ENCODE peak calls at places on chromosomes 12 and 14, in seven cellular contexts. V is right lobe of liver, X is endothelial cell of umbilical vein, G is Peyer's patch, R is transverse colon, H is A549, E is stomach. C is an unnamed sample.

GRCh38 chr14:89933002-89933401 is 21.5 kb downstream of the EFCAB11 start:
- DNase-seq in V (no peak), X (no peak), G (no peak), R (no peak), H (no peak), E (no peak), C (no peak)

GRCh38 chr14:43503508-43503907 is 1003.6 kb downstream of the FSCB start:
- DNase-seq in V (no peak), X (no peak), G (no peak), R (no peak), H (no peak), E (no peak), C (no peak)

GRCh38 chr12:21221072-21221471 is 90.1 kb downstream of the SLCO1B1 start:
- DNase-seq in V (no peak), X (no peak), G (no peak), R (no peak), H (no peak), E (no peak), C (no peak)

GRCh38 chr14:59254911-59255545 is 66.6 kb downstream of the DAAM1 start:
- DNase-seq in V (no peak), X (peak), G (peak), R (no peak), H (no peak), E (no peak), C (no peak)

GRCh38 chr12:55938826-55939501 is 8.0 kb downstream of the DGKA start:
- DNase-seq in V (no peak), X (no peak), G (no peak), R (no peak), H (no peak), E (no peak), C (no peak)

GRCh38 chr12:64610660-64611429 is 550 bp downstream of the RASSF3 start:
- DNase-seq in V (peak), X (peak), G (peak), R (peak), H (peak), E (peak), C (peak)

GRCh38 chr12:122917508-122918227 is 21.7 kb upstream of the VPS37B start:
- DNase-seq in V (peak), X (no peak), G (peak), R (peak), H (no peak), E (peak), C (peak)

GRCh38 chr14:51602176-51602759 is 49.4 kb upstream of the FRMD6 start:
- DNase-seq in V (no peak), X (no peak), G (no peak), R (no peak), H (no peak), E (no peak), C (no peak)

GRCh38 chr12:8037046-8037663 is 4.6 kb downstream of the FOXJ2 start:
- DNase-seq in V (no peak), X (no peak), G (no peak), R (no peak), H (no peak), E (no peak), C (no peak)

GRCh38 chr12:25557830-25558436 is 4.8 kb upstream of the LMNTD1 start:
- DNase-seq in V (no peak), X (peak), G (no peak), R (no peak), H (peak), E (no peak), C (peak)

GRCh38 chr14:101225116-101225728 is 321.7 kb upstream of the RTL1 start:
- DNase-seq in V (peak), X (no peak), G (no peak), R (no peak), H (no peak), E (no peak), C (no peak)

GRCh38 chr14:102805454-102805891 is 28.2 kb downstream of the TRAF3 start:
- DNase-seq in V (no peak), X (no peak), G (peak), R (peak), H (no peak), E (no peak), C (no peak)

GRCh38 chr12:30694971-30695326 is 720 bp downstream of the IPO8 start:
- DNase-seq in V (peak), X (peak), G (peak), R (peak), H (peak), E (peak), C (peak)

GRCh38 chr14:103932791-103933490 is 4.7 kb downstream of the TDRD9 start:
- DNase-seq in V (no peak), X (no peak), G (no peak), R (no peak), H (no peak), E (no peak), C (no peak)

GRCh38 chr12:113030875-113031525 is 25.5 kb upstream of the DTX1 start:
- DNase-seq in V (no peak), X (peak), G (peak), R (no peak), H (peak), E (no peak), C (peak)

GRCh38 chr14:98189521-98189920 is 1082.5 kb downstream of the BCL11B start:
- DNase-seq in V (no peak), X (no peak), G (peak), R (no peak), H (no peak), E (no peak), C (no peak)

GRCh38 chr12:3293446-3294161 is 197.4 kb upstream of the PRMT8 start:
- DNase-seq in V (no peak), X (no peak), G (no peak), R (no peak), H (peak), E (no peak), C (no peak)

GRCh38 chr14:99707420-99707819 is 23.3 kb downstream of the CYP46A1 start:
- DNase-seq in V (no peak), X (no peak), G (peak), R (no peak), H (no peak), E (no peak), C (no peak)

GRCh38 chr12:104958946-104959841 is 1.1 kb upstream of the SLC41A2 start:
- DNase-seq in V (peak), X (peak), G (no peak), R (no peak), H (no peak), E (no peak), C (peak)

GRCh38 chr12:54009171-54010052 is 627 bp downstream of the HOXC8 start:
- DNase-seq in V (no peak), X (no peak), G (no peak), R (no peak), H (no peak), E (no peak), C (no peak)

GRCh38 chr12:32062841-32063240 is 43.8 kb upstream of the BICD1 start:
- DNase-seq in V (no peak), X (no peak), G (no peak), R (no peak), H (no peak), E (no peak), C (no peak)

GRCh38 chr14:51145246-51145645 is 50.3 kb upstream of the TRIM9 start:
- DNase-seq in V (no peak), X (no peak), G (no peak), R (no peak), H (no peak), E (no peak), C (no peak)

GRCh38 chr12:20491290-20491689 is 123.0 kb downstream of the PDE3A start:
- DNase-seq in V (no peak), X (no peak), G (no peak), R (no peak), H (no peak), E (no peak), C (no peak)

GRCh38 chr12:8911606-8912268 is 2.6 kb upstream of the PHC1 start:
- DNase-seq in V (no peak), X (no peak), G (no peak), R (no peak), H (no peak), E (no peak), C (no peak)

GRCh38 chr14:21902561-21903199 is 229.1 kb upstream of the OR4E1 start:
- DNase-seq in V (no peak), X (peak), G (peak), R (no peak), H (no peak), E (no peak), C (no peak)

GRCh38 chr14:34873591-34874385 is 1.4 kb downstream of the BAZ1A start:
- DNase-seq in V (peak), X (peak), G (peak), R (peak), H (peak), E (peak), C (peak)

GRCh38 chr12:563250-563781 is 99.9 kb downstream of the NINJ2 start:
- DNase-seq in V (no peak), X (no peak), G (peak), R (no peak), H (no peak), E (no peak), C (no peak)

GRCh38 chr14:32666310-32666709 is 272.4 kb upstream of the NPAS3 start:
- DNase-seq in V (no peak), X (no peak), G (no peak), R (no peak), H (no peak), E (no peak), C (no peak)

GRCh38 chr14:26402126-26402525 is 195.7 kb downstream of the NOVA1 start:
- DNase-seq in V (no peak), X (no peak), G (no peak), R (no peak), H (no peak), E (no peak), C (no peak)

GRCh38 chr14:79018846-79019245 is 848.7 kb downstream of the NRXN3 start:
- DNase-seq in V (no peak), X (peak), G (no peak), R (no peak), H (no peak), E (no peak), C (no peak)

GRCh38 chr12:83142914-83143313 is 456.2 kb downstream of the TMTC2 start:
- DNase-seq in V (no peak), X (no peak), G (no peak), R (no peak), H (no peak), E (no peak), C (no peak)

GRCh38 chr12:75270157-75270556 is 60.0 kb downstream of the CAPS2 start:
- DNase-seq in V (no peak), X (no peak), G (no peak), R (no peak), H (no peak), E (no peak), C (no peak)

GRCh38 chr14:52153939-52154338 is 85.1 kb upstream of the NID2 start:
- DNase-seq in V (no peak), X (no peak), G (no peak), R (no peak), H (no peak), E (no peak), C (no peak)

GRCh38 chr12:124428136-124428791 is 133.4 kb downstream of the RFLNA start:
- DNase-seq in V (no peak), X (no peak), G (peak), R (peak), H (no peak), E (no peak), C (peak)

GRCh38 chr12:70449074-70449757 is 83.1 kb downstream of the KCNMB4 start:
- DNase-seq in V (no peak), X (no peak), G (no peak), R (no peak), H (peak), E (no peak), C (no peak)

GRCh38 chr14:31194661-31195060 is 12.9 kb downstream of the HECTD1 start:
- DNase-seq in V (no peak), X (no peak), G (no peak), R (no peak), H (no peak), E (no peak), C (no peak)
- H3K4me3 ChIP-seq in V (no peak), X (no peak), G (no peak), R (no peak), H (no peak), E (no peak), C (no peak)

GRCh38 chr14:65226824-65227604 is 124.7 kb upstream of the MAX start:
- DNase-seq in V (no peak), X (no peak), G (peak), R (peak), H (no peak), E (peak), C (peak)
- H3K27ac ChIP-seq in V (no peak), X (no peak), G (peak), R (peak), H (peak), E (peak), C (peak)

GRCh38 chr14:77002335-77002734 is 26.2 kb downstream of the IRF2BPL start:
- DNase-seq in V (no peak), X (no peak), G (no peak), R (no peak), H (no peak), E (no peak), C (no peak)

GRCh38 chr14:77002889-77003288 is 25.6 kb downstream of the IRF2BPL start:
- DNase-seq in V (peak), X (no peak), G (no peak), R (no peak), H (no peak), E (no peak), C (no peak)

GRCh38 chr14:76998777-76999366 is 29.6 kb downstream of the IRF2BPL start:
- DNase-seq in V (no peak), X (no peak), G (no peak), R (no peak), H (no peak), E (peak), C (no peak)

GRCh38 chr14:76997257-76997970 is 31.1 kb downstream of the IRF2BPL start:
- DNase-seq in V (no peak), X (no peak), G (no peak), R (no peak), H (no peak), E (no peak), C (no peak)

DNA sequence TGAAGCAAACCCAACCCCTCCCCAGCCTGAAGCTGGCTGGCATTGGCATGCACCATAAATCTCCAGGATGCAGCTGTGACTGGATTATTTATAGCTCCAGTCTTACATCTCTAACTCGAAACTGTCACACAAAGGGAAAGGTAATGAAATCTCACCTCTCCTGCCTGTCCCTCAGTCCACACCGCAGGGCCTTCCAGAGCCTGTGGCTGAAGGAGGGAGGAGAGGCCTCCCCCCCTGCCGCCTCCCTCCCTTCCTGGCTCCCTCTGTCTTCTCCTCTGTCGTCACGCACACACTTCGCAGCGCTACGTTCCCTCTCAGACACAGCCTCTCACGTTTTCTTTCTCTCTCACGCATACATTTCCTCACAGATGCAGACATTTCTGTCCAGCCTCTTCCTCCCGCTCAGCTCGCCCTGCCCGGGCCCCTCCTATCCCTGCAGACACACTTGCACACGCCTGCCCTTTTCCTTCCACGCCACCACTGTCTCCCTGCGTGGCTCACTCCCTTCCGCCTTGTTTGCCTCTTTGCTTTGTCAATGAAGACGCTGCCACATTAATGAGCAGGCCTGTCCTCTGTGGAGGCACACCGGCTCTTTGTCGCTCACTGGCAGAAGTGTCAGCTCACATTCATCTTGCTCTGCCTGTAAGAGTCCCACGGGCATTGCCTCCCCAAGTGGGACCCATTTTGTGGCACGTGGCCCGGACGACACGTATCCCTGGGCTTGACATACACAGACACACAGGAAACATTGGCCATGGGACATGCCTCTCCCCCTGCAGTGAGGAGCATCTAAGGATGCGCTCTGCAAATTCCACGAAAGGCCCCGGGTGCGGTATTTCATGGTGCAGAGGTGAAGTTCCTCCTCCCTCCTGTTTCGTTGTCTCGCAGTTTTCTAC is 27.9 kb downstream of the IRF2BPL start:
- DNase-seq in V (no peak), X (peak), G (no peak), R (no peak), H (no peak), E (peak), C (no peak)
- TF ChIP-seq POLR2A in V (no peak), X (no peak), G (no peak), R (no peak), H (no peak), E (no peak), C (no peak)

GRCh38 chr14:60732840-60733483 is 1.6 kb upstream of the MNAT1 start:
- DNase-seq in V (no peak), X (no peak), G (no peak), R (no peak), H (no peak), E (no peak), C (no peak)

GRCh38 chr14:60738843-60739508 is 4.4 kb downstream of the MNAT1 start:
- DNase-seq in V (no peak), X (no peak), G (no peak), R (no peak), H (no peak), E (no peak), C (no peak)

GRCh38 chr14:60736494-60736893 is 1.9 kb downstream of the MNAT1 start:
- DNase-seq in V (no peak), X (peak), G (no peak), R (no peak), H (no peak), E (no peak), C (no peak)

DNA sequence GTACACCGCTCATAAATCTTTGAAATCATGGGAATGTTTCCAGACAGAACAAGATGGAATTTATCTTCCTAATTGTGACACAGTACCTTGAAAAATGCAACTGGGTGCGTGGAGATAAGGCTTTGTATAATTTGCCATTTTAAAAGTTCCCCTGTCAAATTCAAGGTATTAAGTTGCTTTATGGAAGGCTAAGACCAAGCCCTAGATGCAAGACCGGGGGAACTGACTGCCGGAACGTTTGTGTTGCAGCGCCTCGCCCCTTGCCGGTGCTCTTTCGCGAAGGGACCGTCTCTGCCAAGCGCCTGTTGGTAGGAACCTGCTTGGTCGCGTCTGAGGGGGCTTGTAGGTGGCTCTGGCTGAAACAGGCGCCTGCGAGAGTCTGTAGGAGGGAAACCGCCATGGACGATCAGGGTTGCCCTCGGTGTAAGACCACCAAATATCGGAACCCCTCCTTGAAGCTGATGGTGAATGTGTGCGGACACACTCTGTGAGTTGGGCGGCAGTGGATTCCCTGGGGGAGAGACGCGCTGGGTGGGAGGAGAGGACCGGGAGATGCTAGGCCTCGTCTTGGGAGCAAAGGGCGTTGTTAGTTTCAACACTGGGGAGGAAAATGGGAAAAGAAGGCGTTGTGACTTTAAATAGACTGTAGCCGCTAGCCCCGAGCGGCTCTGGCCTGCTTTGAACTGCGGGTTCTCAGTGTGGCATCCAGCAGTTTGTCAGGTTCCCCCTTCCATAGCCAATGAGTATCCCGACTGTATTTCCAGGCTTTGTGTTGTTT is at the start of gene MNAT1:
- DNase-seq in V (peak), X (peak), G (peak), R (peak), H (peak), E (peak), C (peak)
- H3K4me3 ChIP-seq in V (peak), X (peak), G (peak), R (peak), H (peak), E (peak), C (peak)

GRCh38 chr14:23358553-23359166 is 6.0 kb upstream of the SLC22A17 start:
- DNase-seq in V (no peak), X (no peak), G (peak), R (no peak), H (no peak), E (no peak), C (no peak)
- H3K27ac ChIP-seq in V (no peak), X (no peak), G (no peak), R (no peak), H (no peak), E (peak), C (no peak)

GRCh38 chr12:15717940-15718567 is 71.1 kb downstream of the EPS8 start:
- DNase-seq in V (no peak), X (peak), G (no peak), R (no peak), H (no peak), E (no peak), C (no peak)
- TF ChIP-seq POLR2A in V (no peak), X (no peak), G (no peak), R (no peak), H (no peak), E (no peak), C (no peak)

C was measured in body of pancreas.